ENCODE peak calls at places on chromosomes 2 and 18, in eight cellular contexts. G, K, E, H, O, J, F and R are unnamed samples.

GRCh38 chr18:73151086-73151485 is 283.3 kb upstream of the NETO1 start:
- DNase-seq in G (no peak), K (no peak), E (no peak), H (no peak), O (no peak), J (no peak), F (no peak), R (no peak)

GRCh38 chr2:127226520-127227263 is 6.6 kb upstream of the CYP27C1 start:
- DNase-seq in G (no peak), K (no peak), E (peak; percentile 97), H (peak; percentile 83), O (no peak), J (peak; percentile 83), F (no peak), R (no peak)

GRCh38 chr2:186561467-186562208 is 28.2 kb upstream of the ITGAV start:
- DNase-seq in G (no peak), K (no peak), E (peak; percentile 37), H (no peak), O (no peak), J (no peak), F (no peak), R (no peak)

GRCh38 chr18:68478246-68478645 is 236.7 kb downstream of the TMX3 start:
- DNase-seq in G (no peak), K (no peak), E (no peak), H (no peak), O (no peak), J (no peak), F (no peak), R (no peak)

GRCh38 chr2:228728961-228729360 is 542.1 kb downstream of the PID1 start:
- DNase-seq in G (no peak), K (no peak), E (no peak), H (no peak), O (no peak), J (no peak), F (no peak), R (no peak)

GRCh38 chr2:15206419-15206818 is 354.7 kb downstream of the NBAS start:
- DNase-seq in G (no peak), K (no peak), E (no peak), H (no peak), O (no peak), J (no peak), F (no peak), R (no peak)

GRCh38 chr2:175431054-175431780 is 249.7 kb upstream of the ATP5MC3 start:
- DNase-seq in G (no peak), K (no peak), E (no peak), H (no peak), O (no peak), J (no peak), F (no peak), R (no peak)

GRCh38 chr2:108993095-108993937 is 4.3 kb upstream of the EDAR start:
- DNase-seq in G (no peak), K (no peak), E (no peak), H (no peak), O (no peak), J (peak; percentile 70), F (no peak), R (no peak)

GRCh38 chr2:109406301-109406700 is 207.5 kb downstream of the SEPTIN10 start:
- DNase-seq in G (no peak), K (no peak), E (no peak), H (no peak), O (no peak), J (no peak), F (no peak), R (no peak)

GRCh38 chr18:43271593-43272432 is 5.5 kb downstream of the SYT4 start:
- DNase-seq in G (no peak), K (no peak), E (peak; percentile 32), H (peak; percentile 63), O (no peak), J (no peak), F (peak; percentile 3), R (no peak)

GRCh38 chr2:128287780-128288735 is 30.6 kb downstream of the HS6ST1 start:
- DNase-seq in G (no peak), K (no peak), E (no peak), H (no peak), O (peak; percentile 10), J (peak; percentile 33), F (no peak), R (peak; percentile 11)

GRCh38 chr2:59803586-59803985 is 749.9 kb downstream of the BCL11A start:
- DNase-seq in G (no peak), K (no peak), E (no peak), H (no peak), O (no peak), J (no peak), F (no peak), R (no peak)

GRCh38 chr2:124264496-124265160 is 239.5 kb downstream of the CNTNAP5 start:
- DNase-seq in G (no peak), K (no peak), E (no peak), H (no peak), O (no peak), J (no peak), F (no peak), R (no peak)

GRCh38 chr2:150702791-150703190 is 215.3 kb upstream of the RND3 start:
- DNase-seq in G (no peak), K (no peak), E (no peak), H (no peak), O (no peak), J (no peak), F (no peak), R (no peak)

DNA sequence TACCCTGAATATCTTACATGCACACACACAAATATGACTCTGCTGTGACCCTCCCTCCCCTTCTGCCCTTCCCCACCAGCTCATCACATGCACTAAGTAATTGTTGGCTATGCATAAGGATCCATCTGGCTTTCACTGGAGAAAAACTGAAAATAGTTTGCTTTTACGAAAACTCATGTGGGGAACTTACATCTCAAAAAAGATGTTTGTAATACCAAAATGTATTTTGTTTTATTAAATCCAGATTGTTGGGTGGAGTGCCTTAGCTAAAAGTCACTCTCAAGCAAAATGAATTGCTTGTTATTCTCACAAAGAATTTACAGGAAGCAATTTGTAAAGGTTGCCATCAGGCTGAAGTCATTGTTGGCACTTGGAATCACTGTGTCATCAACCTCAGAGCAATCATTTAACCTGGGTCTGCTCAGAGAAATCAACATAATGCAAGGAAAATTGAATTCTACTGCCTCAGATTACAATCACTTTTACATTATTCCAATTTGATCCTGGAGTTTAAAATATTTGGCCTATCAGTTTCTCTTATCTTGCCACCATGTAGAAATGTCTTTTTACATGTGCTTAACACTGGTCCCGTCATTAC is 90.2 kb upstream of the TMEM17 start:
- DNase-seq in G (no peak), K (no peak), E (no peak), H (peak; percentile 71), O (no peak), J (no peak), F (no peak), R (no peak)
- H3K27ac ChIP-seq in G (no peak overlapping the region), K (no peak overlapping the region), E (peak overlapping the region; percentile 45), H (no peak overlapping the region), O (no peak overlapping the region), J (peak overlapping the region; percentile 29), F (no peak overlapping the region), R (peak overlapping the region; percentile 27)

DNA sequence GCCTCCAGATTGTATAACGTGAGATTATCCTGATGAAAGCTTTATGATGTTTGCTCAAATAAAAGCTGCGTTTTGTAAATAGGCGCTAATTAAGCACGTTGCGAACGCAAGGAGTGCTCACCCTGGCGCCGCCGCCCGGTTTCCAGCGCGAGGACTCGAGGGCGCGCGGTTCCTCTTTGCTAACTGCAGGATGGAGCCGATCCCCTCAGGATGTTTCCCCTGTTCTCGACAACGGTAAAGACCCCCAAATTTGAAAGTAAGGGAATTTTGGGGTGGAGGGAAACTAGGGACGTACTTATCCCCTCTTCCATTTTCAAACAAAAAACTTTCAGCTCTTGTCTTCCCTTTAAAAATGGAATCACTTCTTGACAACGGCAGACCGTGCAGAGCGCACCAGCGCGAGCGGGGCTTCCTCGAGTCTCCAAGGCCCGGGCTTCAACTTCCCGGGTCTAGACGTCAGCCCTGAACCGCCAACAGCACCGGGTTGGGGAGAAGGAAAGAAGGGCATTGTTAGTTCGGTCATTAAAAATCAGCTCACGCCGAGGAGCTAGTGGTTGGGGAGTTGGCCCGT is 1.1 kb upstream of the GBX2 start:
- DNase-seq in G (no peak), K (no peak), E (no peak), H (peak; percentile 21), O (no peak), J (no peak), F (no peak), R (no peak)
- H3K4me3 ChIP-seq in G (no peak overlapping the region), K (no peak overlapping the region), E (no peak overlapping the region), H (peak overlapping the region; percentile 8), O (no peak overlapping the region), J (no peak overlapping the region), F (no peak overlapping the region), R (no peak overlapping the region)

DNA sequence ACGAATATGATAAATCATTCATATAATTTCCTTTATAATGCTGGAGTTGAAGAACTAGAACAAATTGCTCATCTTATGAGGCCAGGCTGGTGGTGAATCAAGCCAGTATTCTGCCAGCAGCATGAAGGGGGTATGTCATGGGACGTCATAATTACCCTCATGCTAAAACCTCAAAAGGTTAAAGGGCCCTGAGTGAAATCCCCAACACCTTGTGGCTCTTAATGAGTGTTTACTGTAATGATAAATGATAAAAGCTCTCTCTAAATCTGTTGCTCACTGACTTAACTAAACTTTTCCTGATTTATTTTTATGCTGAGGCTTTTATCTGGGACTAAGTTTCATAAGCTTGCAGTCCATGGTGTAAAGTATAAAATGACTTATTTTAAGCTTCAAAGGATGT is 18.3 kb upstream of the NEDD4L start:
- DNase-seq in G (no peak), K (no peak), E (no peak), H (no peak), O (no peak), J (no peak), F (no peak), R (no peak)
- H3K4me1 ChIP-seq in G (no peaks in the 10 kb centered on the region), K (no peaks in the 10 kb centered on the region), E (no peaks in the 10 kb centered on the region), H (no peaks in the 10 kb centered on the region), O (no peaks in the 10 kb centered on the region), J (no peaks in the 10 kb centered on the region), F (no peaks in the 10 kb centered on the region), R (no peaks in the 10 kb centered on the region)

DNA sequence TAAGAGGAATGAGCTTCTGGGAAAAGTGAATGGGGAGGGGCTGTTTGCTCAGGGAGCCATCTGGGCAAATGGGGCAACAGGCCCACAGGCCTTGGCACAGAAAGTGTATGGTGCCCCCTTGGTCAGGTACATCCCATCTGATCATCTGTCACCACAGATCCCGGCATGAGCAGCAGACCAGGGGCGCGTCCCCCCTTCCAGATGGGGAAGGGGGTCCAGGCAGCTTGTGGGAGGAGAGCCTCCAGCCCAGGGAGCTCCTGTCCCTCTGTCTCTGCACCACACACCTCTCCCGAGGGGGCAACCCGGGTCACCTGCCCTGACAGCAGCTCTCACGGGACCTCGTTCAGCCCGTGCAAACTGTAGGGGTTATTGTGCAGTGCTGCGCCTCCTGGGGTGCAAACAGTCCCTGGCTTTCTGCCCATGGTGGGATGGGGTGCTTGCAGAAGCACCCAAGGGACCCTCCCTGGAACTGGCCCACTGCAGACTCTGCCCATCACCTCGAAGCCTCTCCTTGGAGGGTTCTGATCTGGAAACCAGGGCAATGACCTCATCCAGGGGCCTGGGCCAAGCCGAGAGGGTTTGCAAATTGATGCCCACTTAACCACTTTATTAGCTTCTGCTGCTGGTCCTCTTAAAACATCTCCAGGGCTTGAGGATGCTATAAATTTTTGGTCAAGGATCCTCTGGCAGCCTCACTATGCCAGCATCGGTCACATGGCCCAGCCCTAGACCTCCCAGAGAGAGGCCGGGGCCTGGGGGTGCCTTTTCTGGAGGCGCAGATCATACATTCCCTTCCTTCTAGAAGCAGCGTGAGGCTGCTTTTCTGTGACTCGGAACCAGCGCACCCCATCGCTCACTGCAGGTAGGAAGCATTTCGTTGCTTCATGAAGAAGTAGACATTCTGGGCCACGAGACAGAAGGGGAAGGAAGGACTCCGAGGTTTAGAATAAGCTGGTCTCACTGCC is 7.6 kb upstream of the BOK start:
- DNase-seq in G (no peak), K (no peak), E (no peak), H (no peak), O (no peak), J (no peak), F (no peak), R (no peak)
- H3K27ac ChIP-seq in G (no peak overlapping the region), K (no peak overlapping the region), E (no peak overlapping the region), H (no peak overlapping the region), O (no peak overlapping the region), J (no peak overlapping the region), F (no peak overlapping the region), R (no peak overlapping the region)